ENCODE peak calls at places on chromosomes 1 and 21, in ten cellular contexts. N is bronchial epithelial cell; X is endodermal cell; L is activated T-cell treated with anti-CD3 and anti-CD28 coated beads for 1 hour; F is H1; Z is KBM-7; W is occipital lobe; C is CD8-positive, alpha-beta memory T cell; A is amygdala; U is DND-41. G is an unnamed sample.

GRCh38 chr1:188689542-188689941 is 1788.1 kb downstream of the BRINP3 start:
- DNase-seq in A (no peak), Z (no peak), W (no peak), C (no peak), L (no peak), F (no peak), U (no peak), N (no peak), X (no peak), G (no peak)

GRCh38 chr1:58975888-58976287 is 192.0 kb upstream of the JUN start:
- DNase-seq in N (peak), F (no peak), L (no peak), W (no peak), U (no peak), C (no peak), Z (peak), A (no peak), X (no peak), G (no peak)

GRCh38 chr1:9860887-9861286 is 37.1 kb upstream of the CLSTN1 start:
- DNase-seq in A (no peak), F (no peak), X (no peak), U (no peak), C (no peak), Z (no peak), W (no peak), N (no peak), L (no peak), G (no peak)

GRCh38 chr1:244316407-244316806 is 135.3 kb downstream of the ADSS2 start:
- DNase-seq in Z (no peak), N (no peak), C (no peak), W (no peak), U (no peak), F (no peak), L (no peak), A (no peak), X (no peak), G (no peak)

GRCh38 chr21:34892196-34892595 is 156.9 kb downstream of the RUNX1 start:
- DNase-seq in U (no peak), F (no peak), X (no peak), A (no peak), Z (peak), W (no peak), N (no peak), L (no peak), C (no peak), G (no peak)

GRCh38 chr1:187961895-187962294 is 1133.1 kb downstream of the PLA2G4A start:
- DNase-seq in C (no peak), L (no peak), N (no peak), U (no peak), W (no peak), A (no peak), X (no peak), F (no peak), Z (no peak), G (no peak)

GRCh38 chr1:201552941-201553341 is 14.0 kb downstream of the NAV1 start:
- DNase-seq in N (no peak), C (no peak), X (peak), A (no peak), L (no peak), Z (no peak), W (no peak), F (no peak), U (no peak), G (no peak)

GRCh38 chr1:45543599-45544417 is 6.8 kb upstream of the AKR1A1 start:
- DNase-seq in C (peak), L (peak), Z (peak), A (peak), X (no peak), N (no peak), F (no peak), U (peak), W (no peak), G (no peak)

GRCh38 chr21:22609802-22610201 is 1611.6 kb downstream of the NCAM2 start:
- DNase-seq in Z (no peak), X (no peak), A (no peak), L (no peak), C (no peak), N (no peak), U (no peak), F (no peak), W (no peak), G (no peak)

GRCh38 chr1:169722784-169723183 is 11.1 kb downstream of the SELE start:
- DNase-seq in L (no peak), U (peak), N (no peak), X (no peak), C (no peak), F (no peak), W (no peak), Z (no peak), A (no peak), G (no peak)

GRCh38 chr21:33244082-33244780 is 14.5 kb downstream of the IFNAR2 start:
- DNase-seq in C (no peak), X (no peak), U (peak), L (no peak), Z (peak), A (no peak), N (no peak), W (no peak), F (no peak), G (no peak)

GRCh38 chr1:226443439-226443838 is 35.5 kb upstream of the PARP1 start:
- DNase-seq in U (no peak), Z (no peak), C (no peak), L (no peak), N (peak), W (no peak), A (no peak), F (no peak), X (peak), G (no peak)

GRCh38 chr1:91682882-91683597 is 182.4 kb downstream of the CDC7 start:
- DNase-seq in Z (no peak), A (no peak), X (no peak), F (no peak), C (no peak), W (no peak), L (no peak), U (no peak), N (no peak), G (no peak)

GRCh38 chr21:14318598-14318997 is 64.3 kb downstream of the HSPA13 start:
- DNase-seq in C (no peak), F (no peak), A (no peak), W (no peak), L (no peak), Z (peak), X (no peak), N (no peak), U (no peak), G (no peak)

GRCh38 chr1:2587860-2588571 is 1.4 kb downstream of the PRXL2B start:
- DNase-seq in Z (no peak), U (no peak), X (no peak), L (no peak), A (no peak), W (no peak), C (no peak), N (no peak), F (no peak), G (no peak)